ENCODE peak calls at places on chromosomes 5 and 9, in seven cellular contexts. L is effector memory CD4-positive, alpha-beta T cell; R is skeletal muscle cell; A is astrocyte of the spinal cord; B is neural progenitor cell; Y is lower lobe of right lung; F is CD8-positive, alpha-beta memory T cell. C is an unnamed sample.

GRCh38 chr5:83919071-83920041 is 198.7 kb upstream of the HAPLN1 start:
- DNase-seq in A (peak), Y (no peak), F (no peak), R (no peak), L (no peak), B (no peak), C (no peak)

GRCh38 chr5:180866985-180867384 is 5.9 kb upstream of the ZFP62 start:
- DNase-seq in R (no peak), Y (no peak), B (no peak), F (no peak), L (no peak), A (no peak), C (no peak)

GRCh38 chr5:1300581-1301083 is 5.8 kb upstream of the TERT start:
- DNase-seq in Y (peak), L (no peak), R (no peak), F (no peak), A (no peak), B (no peak), C (no peak)

GRCh38 chr5:159891371-159891770 is 24.9 kb upstream of the ADRA1B start:
- DNase-seq in R (no peak), A (no peak), Y (no peak), F (no peak), B (peak), L (no peak), C (no peak)

GRCh38 chr5:88678780-88679491 is 204.0 kb downstream of the MEF2C start:
- DNase-seq in B (no peak), L (no peak), R (no peak), Y (no peak), A (peak), F (no peak), C (no peak)

GRCh38 chr5:79070002-79070567 is 518 bp downstream of the BHMT2 start:
- DNase-seq in L (no peak), B (no peak), R (no peak), Y (no peak), F (no peak), A (no peak), C (no peak)

GRCh38 chr9:32378993-32379729 is 5.3 kb upstream of the ACO1 start:
- DNase-seq in R (peak), B (peak), A (peak), L (peak), F (peak), Y (no peak), C (peak)

GRCh38 chr9:74577956-74578355 is 80.8 kb downstream of the RORB start:
- DNase-seq in Y (no peak), A (no peak), L (no peak), R (no peak), F (no peak), B (peak), C (no peak)

GRCh38 chr5:181188700-181189362 is 16.2 kb downstream of the TRIM7 start:
- DNase-seq in B (peak), L (peak), F (peak), A (peak), R (no peak), Y (peak), C (peak)

GRCh38 chr9:26789959-26790358 is 102.6 kb downstream of the CAAP1 start:
- DNase-seq in R (no peak), B (no peak), A (no peak), F (no peak), L (no peak), Y (no peak), C (no peak)

GRCh38 chr9:134930404-134930803 is 12.7 kb upstream of the FCN1 start:
- DNase-seq in A (no peak), B (no peak), F (no peak), L (no peak), R (no peak), Y (no peak), C (no peak)

GRCh38 chr5:141641634-141642278 is 5.0 kb downstream of the RELL2 start:
- DNase-seq in L (no peak), R (no peak), F (no peak), Y (no peak), A (peak), B (no peak), C (peak)

GRCh38 chr9:109463924-109464625 is 34.0 kb downstream of the PTPN3 start:
- DNase-seq in L (no peak), F (no peak), Y (no peak), A (no peak), B (no peak), R (no peak), C (no peak)

GRCh38 chr5:151074557-151074956 is 6.3 kb downstream of the TNIP1 start:
- DNase-seq in A (no peak), B (no peak), L (no peak), R (no peak), Y (no peak), F (no peak), C (no peak)

GRCh38 chr5:151078490-151079262 is 2.2 kb downstream of the TNIP1 start:
- DNase-seq in Y (no peak), F (peak), A (no peak), L (peak), R (no peak), B (no peak), C (no peak)

GRCh38 chr5:151075698-151076331 is 5.0 kb downstream of the TNIP1 start:
- DNase-seq in F (no peak), A (no peak), L (no peak), R (no peak), Y (peak), B (no peak), C (no peak)

GRCh38 chr5:151077419-151077818 is 3.4 kb downstream of the TNIP1 start:
- DNase-seq in F (no peak), L (no peak), Y (no peak), B (no peak), A (no peak), R (no peak), C (no peak)

GRCh38 chr5:151076616-151077015 is 4.2 kb downstream of the TNIP1 start:
- DNase-seq in F (no peak), B (no peak), L (no peak), R (no peak), Y (no peak), A (no peak), C (no peak)
- H3K4me3 ChIP-seq in F (no peak), B (no peak), L (peak), R (no peak), Y (no peak), A (no peak), C (no peak)

DNA sequence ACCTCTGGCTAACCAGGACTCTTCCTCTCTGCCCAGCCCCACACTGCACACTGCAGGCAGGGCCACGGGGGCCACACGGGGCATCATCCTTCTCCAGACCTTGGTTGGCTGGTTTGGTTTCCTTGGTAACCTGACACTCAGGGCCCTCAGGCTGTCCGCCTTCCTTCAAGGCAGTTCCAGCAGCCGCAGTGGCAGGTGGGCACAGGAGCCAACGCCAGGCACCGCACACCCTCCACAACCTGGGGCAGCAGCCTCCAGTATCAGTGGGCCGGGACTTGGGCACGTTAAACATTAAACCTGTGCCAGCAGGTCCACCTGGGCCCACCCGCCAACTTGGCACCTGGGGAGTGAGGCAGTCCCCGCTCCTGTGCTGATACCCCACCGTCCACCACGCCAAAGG is 1.9 kb downstream of the NPDC1 start:
- DNase-seq in F (no peak), A (no peak), Y (no peak), R (no peak), B (no peak), L (no peak), C (no peak)
- H3K4me3 ChIP-seq in F (peak), A (no peak), Y (peak), R (no peak), B (no peak), L (peak), C (no peak)

DNA sequence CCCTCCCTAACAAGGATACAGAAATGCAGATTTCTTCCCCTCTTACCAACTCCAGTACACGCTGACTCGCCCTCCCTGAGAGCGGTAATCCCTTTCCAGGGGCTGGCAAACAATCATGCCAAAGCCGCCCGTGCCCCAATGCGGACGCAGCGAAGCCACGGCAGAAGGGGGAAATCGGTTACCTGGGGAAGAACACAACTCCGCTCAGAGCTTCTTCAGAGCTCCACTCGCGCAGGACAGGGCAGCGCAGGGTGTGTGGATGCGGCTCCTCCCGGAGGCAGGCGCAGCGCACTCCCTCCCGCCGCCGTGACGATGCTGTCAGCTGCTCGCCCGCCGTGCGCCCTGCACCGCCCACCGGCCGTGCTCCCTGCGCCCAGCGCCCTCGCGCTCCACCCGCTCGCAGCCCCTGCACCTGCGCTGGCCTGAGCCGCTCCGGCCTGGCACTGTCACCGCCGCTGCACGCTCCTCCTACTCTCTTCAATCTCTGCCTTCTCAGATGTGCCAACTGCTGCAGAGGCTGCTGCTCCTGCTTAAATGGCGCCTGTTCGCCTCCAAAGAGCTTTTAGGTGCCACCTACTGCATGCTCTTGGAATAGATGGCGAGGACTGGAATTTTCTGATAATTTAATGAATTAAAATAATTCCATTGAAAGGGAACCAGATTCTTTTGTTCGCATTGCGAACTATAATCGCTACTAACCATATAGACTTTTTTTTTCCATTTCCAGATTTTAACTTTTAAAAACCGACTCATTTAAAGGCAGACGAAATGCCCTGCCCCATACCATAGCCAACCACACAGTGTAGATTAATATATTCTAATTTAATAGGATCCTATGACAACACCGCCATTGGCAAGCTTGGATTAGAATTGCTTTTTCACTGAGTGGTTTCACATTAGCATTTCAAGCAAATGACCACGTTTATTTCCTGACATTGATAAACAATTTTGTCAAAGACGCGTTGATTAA is at the start of gene DIRAS2:
- DNase-seq in B (peak), L (no peak), R (peak), F (no peak), Y (peak), A (peak), C (peak)
- H3K4me3 ChIP-seq in B (peak), L (no peak), R (peak), F (no peak), Y (peak), A (peak), C (peak)

DNA sequence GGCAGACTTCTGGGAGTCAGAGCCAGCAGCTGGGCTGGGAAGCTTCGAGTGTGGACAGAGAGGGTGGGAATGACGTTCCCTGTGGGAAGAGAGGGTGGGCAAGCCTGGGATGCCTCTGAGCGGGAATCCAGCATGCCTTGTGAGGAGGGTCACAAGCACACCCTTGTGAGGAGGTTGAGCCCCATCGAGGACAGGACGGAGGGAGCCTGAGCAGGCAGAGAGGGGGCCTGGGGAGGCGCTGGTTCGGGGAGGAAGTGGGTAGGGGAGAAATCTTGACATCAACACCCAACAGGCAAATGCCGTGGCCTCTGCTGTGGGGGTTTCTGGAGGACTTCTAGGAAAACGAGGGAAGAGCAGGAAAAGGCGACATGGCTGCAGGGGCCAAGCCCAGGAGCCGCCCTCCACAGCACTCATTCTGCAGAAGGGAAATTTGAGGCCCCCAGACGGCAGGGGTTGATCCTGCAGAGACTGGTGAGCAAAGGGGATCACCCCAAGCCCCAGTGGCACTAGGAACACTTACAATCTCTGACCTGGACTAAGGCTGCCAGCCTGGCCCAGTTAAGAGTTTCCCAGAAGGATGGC is 1.1 kb upstream of the IL13 start:
- DNase-seq in B (no peak), F (no peak), R (no peak), A (no peak), Y (no peak), L (no peak), C (no peak)
- H3K4me3 ChIP-seq in B (no peak), F (no peak), R (peak), A (peak), Y (peak), L (peak), C (no peak)

DNA sequence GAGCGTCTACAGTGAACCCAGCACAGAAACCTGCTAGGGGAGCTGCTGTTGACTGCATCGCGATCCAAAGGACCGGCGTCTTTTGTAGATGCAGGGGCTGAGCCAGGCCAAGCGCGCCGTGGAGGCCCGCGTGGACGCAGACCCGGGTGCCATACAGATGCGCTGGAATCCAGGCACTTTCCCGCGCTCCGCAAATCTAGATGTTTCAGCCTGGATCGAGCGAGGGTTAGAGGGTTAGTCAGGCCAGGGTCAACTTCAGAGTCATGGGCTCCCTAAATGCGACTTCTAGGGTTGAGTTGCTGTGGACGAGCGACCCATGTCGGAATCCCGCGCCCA is 941 bp upstream of the TCF7 start:
- DNase-seq in A (no peak), R (no peak), B (no peak), L (no peak), Y (no peak), F (no peak), C (no peak)
- H3K4me3 ChIP-seq in A (no peak), R (no peak), B (peak), L (peak), Y (peak), F (peak), C (no peak)

DNA sequence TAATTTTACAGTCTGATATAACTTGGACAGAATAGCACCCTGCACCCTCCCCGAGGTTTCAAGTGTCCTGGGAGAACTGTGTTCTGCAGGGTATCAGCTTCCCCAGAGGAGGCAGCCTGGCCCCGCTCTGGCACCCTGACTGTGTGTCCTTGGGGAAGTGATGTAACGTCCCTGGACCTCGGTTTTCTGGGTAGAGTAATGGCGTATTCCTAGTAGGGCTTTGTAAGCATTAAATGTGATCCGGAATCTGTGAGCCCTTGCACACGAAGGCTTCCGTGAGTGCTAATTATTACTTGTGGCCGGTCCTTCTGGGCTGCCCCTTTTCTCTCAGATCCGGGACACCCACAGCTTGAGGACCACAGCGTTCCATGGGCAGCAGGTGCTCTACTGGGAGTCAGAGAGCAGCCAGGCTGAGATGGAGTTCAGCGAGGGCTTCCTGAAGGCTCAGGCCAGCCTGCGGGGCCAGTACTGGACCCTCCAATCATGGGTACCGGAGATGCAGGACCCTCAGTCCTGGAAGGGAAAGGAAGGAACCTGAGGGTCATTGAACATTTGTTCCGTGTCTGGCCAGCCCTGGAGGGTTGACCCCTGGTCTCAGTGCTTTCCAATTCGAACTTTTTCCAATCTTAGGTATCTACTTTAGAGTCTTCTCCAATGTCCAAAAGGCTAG is 1.0 kb upstream of the CACFD1 start:
- DNase-seq in R (no peak), Y (no peak), L (no peak), A (no peak), F (no peak), B (peak), C (peak)
- H3K4me3 ChIP-seq in R (peak), Y (peak), L (peak), A (no peak), F (peak), B (peak), C (peak)

DNA sequence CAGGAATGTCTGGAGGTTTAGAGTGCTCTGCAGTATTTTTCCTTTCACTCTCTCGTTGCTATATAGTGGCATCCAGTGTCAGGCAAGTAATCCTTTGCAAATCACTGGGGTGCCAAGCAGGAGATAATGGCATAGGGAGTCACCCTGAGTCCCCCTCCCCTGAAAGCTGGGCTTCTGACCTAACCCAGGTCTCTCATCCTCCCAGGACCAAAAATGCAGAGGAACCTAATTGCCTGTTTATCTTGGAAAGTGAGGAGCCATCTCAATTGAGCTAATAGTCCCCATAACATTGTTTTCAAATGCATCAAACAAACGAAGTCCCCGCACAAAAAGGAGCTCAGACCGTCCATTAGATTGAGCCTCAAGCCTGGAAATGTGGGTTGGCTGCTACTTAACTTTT is 368.0 kb upstream of the IRX2 start:
- DNase-seq in L (no peak), A (no peak), F (no peak), B (no peak), Y (no peak), R (no peak), C (no peak)
- H3K4me3 ChIP-seq in L (no peak), A (no peak), F (no peak), B (no peak), Y (no peak), R (no peak), C (no peak)

C was measured in Caco-2.